ENCODE peak calls at places on chromosomes 4 and X, in four cellular contexts. M, H, D and P are unnamed samples.

GRCh38 chr4:151719045-151719743 is 41.6 kb downstream of the GATB start:
- DNase-seq in M (no peak), H (no peak), D (no peak), P (no peak)

GRCh38 chr4:151798678-151799416 is 38.0 kb upstream of the GATB start:
- DNase-seq in M (no peak), H (no peak), D (peak), P (no peak)

GRCh38 chr4:61995717-61996337 is 795.7 kb downstream of the ADGRL3 start:
- DNase-seq in H (no peak), M (no peak), D (peak), P (no peak)

GRCh38 chrX:118764122-118764521 is 36.7 kb downstream of the IL13RA1 start:
- DNase-seq in M (no peak), H (no peak), D (no peak), P (no peak)

GRCh38 chr4:20486433-20486832 is 213.8 kb upstream of the PACRGL start:
- DNase-seq in H (no peak), D (no peak), M (no peak), P (peak)

GRCh38 chrX:75547783-75548182 is 24.9 kb upstream of the ZDHHC15 start:
- DNase-seq in M (no peak), H (no peak), D (peak), P (no peak)

GRCh38 chr4:86358176-86358701 is 1.6 kb downstream of the MAPK10 start:
- DNase-seq in M (peak), H (no peak), D (peak), P (no peak)

GRCh38 chrX:84144991-84145390 is 43.0 kb downstream of the RPS6KA6 start:
- DNase-seq in D (no peak), H (no peak), M (no peak), P (no peak)

GRCh38 chr4:12319765-12320164 is 891.1 kb upstream of the HS3ST1 start:
- DNase-seq in H (no peak), D (peak), M (no peak), P (no peak)

GRCh38 chr4:98747659-98748091 is 89.3 kb upstream of the TSPAN5 start:
- DNase-seq in H (no peak), D (peak), M (no peak), P (no peak)

GRCh38 chr4:98746530-98746929 is 88.1 kb upstream of the TSPAN5 start:
- DNase-seq in M (peak), H (no peak), D (peak), P (no peak)

GRCh38 chr4:98744372-98745150 is 86.2 kb upstream of the TSPAN5 start:
- DNase-seq in M (no peak), H (no peak), D (no peak), P (no peak)

GRCh38 chr4:98746936-98747658 is 88.7 kb upstream of the TSPAN5 start:
- DNase-seq in D (peak), H (no peak), M (peak), P (no peak)

DNA sequence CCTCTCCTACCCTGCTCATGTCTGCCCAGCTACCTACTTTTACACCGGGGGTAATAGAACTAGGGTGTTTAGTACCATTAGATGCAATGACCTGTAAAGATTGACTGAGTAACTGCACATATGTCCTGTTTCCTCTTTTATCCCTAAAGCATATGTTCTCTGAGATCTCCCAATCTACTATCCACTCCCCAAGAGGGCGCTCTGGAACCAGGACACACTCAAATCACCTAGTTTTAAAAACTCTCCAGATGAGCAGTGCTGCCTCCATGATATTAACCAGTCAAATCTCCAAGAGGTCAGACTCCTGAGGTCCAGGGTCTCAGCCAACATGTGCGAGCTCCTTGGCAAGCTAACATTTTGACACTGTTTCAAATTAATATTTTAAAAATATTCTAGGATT is 87.0 kb upstream of the TSPAN5 start:
- DNase-seq in D (no peak), H (no peak), M (peak), P (no peak)
- TF ChIP-seq CTCF in D (peak), H (peak), M (peak), P (no peak)

GRCh38 chrX:17042046-17042445 is 95.6 kb downstream of the REPS2 start:
- DNase-seq in D (no peak), H (no peak), M (no peak), P (no peak)

GRCh38 chrX:17039826-17040225 is 93.4 kb downstream of the REPS2 start:
- DNase-seq in D (peak), M (peak), H (no peak), P (no peak)

GRCh38 chrX:17038277-17038676 is 91.8 kb downstream of the REPS2 start:
- DNase-seq in M (no peak), H (no peak), D (no peak), P (no peak)

GRCh38 chrX:17038681-17039161 is 92.3 kb downstream of the REPS2 start:
- DNase-seq in M (no peak), H (no peak), D (peak), P (no peak)

GRCh38 chrX:17040711-17041110 is 94.3 kb downstream of the REPS2 start:
- DNase-seq in M (no peak), H (no peak), D (no peak), P (no peak)
- H3K27ac ChIP-seq in M (no peak), H (no peak), D (no peak), P (no peak)

GRCh38 chrX:6292599-6292998 is 63.9 kb upstream of the NLGN4X start:
- DNase-seq in M (no peak), H (no peak), D (no peak), P (no peak)
- TF ChIP-seq CTCF in M (no peak), H (no peak), D (no peak), P (no peak)

GRCh38 chr4:7762376-7763040 is 177.2 kb downstream of the AFAP1 start:
- DNase-seq in D (no peak), H (no peak), M (no peak), P (no peak)

GRCh38 chr4:7760706-7761105 is 179.0 kb downstream of the AFAP1 start:
- DNase-seq in H (no peak), D (no peak), M (no peak), P (no peak)

GRCh38 chr4:7761312-7761711 is 178.3 kb downstream of the AFAP1 start:
- DNase-seq in M (no peak), H (no peak), D (no peak), P (no peak)

GRCh38 chr4:7763106-7763505 is 176.6 kb downstream of the AFAP1 start:
- DNase-seq in H (no peak), M (no peak), D (no peak), P (no peak)

DNA sequence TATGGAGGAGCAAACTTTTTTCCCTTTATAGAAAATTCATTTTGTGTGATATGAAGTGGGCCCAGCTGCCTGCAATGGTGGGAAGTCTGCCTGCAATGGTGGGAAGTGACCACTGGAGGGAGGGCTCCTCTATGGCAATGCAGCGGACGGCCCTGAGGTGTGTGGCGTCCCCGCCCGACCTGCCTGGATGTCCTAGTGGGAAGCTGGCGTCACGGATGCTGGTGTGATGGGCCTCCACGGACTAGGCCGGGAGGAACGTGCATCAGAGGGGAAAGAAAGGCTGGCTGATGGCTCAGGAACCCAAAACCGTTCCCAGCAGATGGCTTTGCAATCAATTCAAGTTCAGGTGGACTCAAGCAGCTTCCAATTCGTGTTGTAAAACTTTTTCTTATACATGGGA is 177.9 kb downstream of the AFAP1 start:
- DNase-seq in M (peak), H (peak), D (peak), P (peak)
- H3K27ac ChIP-seq in M (no peak), H (peak), D (no peak), P (peak)

GRCh38 chrX:107547621-107548020 is 80.7 kb upstream of the PRPS1 start:
- DNase-seq in D (no peak), M (no peak), H (no peak), P (no peak)

GRCh38 chrX:107541244-107541643 is 87.1 kb upstream of the PRPS1 start:
- DNase-seq in D (peak), M (peak), H (no peak), P (no peak)

GRCh38 chrX:107537815-107538214 is 88.4 kb downstream of the FRMPD3 start:
- DNase-seq in M (peak), D (peak), H (peak), P (peak)

GRCh38 chrX:107542500-107542899 is 85.8 kb upstream of the PRPS1 start:
- DNase-seq in D (peak), M (peak), H (no peak), P (peak)
- TF ChIP-seq CTCF in D (peak), M (peak), H (no peak), P (no peak)

DNA sequence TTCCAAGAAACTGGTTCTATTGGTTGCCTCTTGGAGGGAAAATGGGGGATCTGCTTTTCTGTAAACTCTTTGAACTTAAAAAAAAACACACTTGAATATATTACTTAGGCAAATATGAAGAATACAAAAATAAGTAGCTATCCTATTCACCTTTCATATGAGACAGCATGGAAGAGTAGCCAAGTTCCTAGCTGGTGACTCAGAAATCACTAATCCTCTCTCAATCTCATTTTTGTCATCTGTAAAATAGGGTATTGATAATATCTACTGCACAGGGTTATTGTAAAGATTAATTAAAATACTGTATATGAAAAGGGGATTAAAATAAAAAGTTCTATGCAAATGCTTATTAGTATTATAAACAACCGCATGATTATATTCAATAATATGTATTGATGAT is 12.7 kb downstream of the MGARP start:
- DNase-seq in D (no peak), H (no peak), M (no peak), P (no peak)
- H3K27ac ChIP-seq in D (no peak), H (peak), M (no peak), P (no peak)

DNA sequence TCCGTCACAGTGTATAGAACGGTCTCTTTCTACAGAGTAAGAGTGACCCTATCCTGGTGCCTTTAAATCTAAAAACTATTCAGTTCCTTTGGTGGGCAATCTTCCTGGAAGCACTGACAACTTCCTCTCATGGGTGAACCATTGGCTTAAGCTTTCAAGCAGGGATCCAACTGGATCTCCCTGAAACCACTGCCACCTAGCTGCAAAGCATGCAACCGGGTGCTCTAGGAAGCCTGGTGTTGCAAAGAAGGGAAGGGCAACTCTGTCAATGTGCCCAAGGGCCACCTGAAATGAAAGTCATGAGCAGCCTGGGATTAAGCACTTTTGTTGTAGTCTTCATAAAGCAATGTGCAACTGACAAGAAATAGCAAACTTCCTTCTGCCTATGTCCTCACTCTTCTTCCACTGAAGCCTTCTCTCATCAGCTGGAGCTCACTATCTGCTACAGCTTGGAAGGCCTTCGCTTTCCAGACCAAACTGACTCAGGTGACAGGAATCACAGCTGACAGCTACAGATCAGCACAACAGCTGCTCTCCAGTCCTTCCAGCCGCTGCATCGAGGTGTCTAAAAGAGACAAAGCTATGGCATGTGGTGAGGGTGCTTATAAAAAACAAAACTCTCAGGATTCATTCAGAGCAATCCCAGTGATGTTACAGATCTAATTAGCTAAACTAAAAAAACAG is 46.1 kb downstream of the SETD7 start:
- DNase-seq in D (no peak), H (no peak), M (no peak), P (peak)
- TF ChIP-seq CTCF in D (peak), H (peak), M (peak), P (peak)

GRCh38 chr4:76013540-76013939 is 6.2 kb upstream of the CXCL9 start:
- DNase-seq in M (no peak), D (no peak), H (no peak), P (no peak)

GRCh38 chr4:76011700-76012387 is 4.5 kb upstream of the CXCL9 start:
- DNase-seq in M (peak), D (peak), H (no peak), P (peak)

GRCh38 chr4:76011018-76011670 is 3.8 kb upstream of the CXCL9 start:
- DNase-seq in M (no peak), H (no peak), D (no peak), P (no peak)

GRCh38 chr4:76016383-76016782 is 6.9 kb downstream of the CXCL10 start:
- DNase-seq in H (no peak), D (no peak), M (no peak), P (no peak)

DNA sequence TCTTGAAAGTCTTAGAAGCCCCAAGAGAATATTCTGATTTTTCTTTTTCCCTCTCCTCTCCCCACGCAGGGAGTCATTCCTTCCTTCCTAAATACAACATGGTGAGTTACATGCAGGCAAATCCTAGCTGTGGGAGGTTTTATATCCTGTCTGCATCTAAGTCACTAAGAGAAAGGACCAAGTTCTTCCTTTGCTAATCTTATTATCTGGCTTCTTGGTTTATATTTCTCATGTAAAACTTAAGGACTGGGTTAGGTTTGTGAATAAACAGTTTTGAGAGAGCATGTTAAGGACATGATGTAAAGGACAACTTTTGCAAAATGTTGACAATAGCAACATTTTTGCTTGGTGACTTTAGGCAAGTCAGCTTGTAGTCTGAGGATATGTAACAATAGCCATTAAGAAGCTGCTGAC is 5.1 kb upstream of the CXCL9 start:
- DNase-seq in M (peak), H (no peak), D (peak), P (no peak)
- H3K27ac ChIP-seq in M (peak), H (no peak), D (peak), P (peak)

GRCh38 chrX:15127010-15127409 is 142.9 kb downstream of the ASB9 start:
- DNase-seq in H (no peak), M (no peak), D (no peak), P (no peak)
- TF ChIP-seq CTCF in H (no peak), M (no peak), D (no peak), P (no peak)

DNA sequence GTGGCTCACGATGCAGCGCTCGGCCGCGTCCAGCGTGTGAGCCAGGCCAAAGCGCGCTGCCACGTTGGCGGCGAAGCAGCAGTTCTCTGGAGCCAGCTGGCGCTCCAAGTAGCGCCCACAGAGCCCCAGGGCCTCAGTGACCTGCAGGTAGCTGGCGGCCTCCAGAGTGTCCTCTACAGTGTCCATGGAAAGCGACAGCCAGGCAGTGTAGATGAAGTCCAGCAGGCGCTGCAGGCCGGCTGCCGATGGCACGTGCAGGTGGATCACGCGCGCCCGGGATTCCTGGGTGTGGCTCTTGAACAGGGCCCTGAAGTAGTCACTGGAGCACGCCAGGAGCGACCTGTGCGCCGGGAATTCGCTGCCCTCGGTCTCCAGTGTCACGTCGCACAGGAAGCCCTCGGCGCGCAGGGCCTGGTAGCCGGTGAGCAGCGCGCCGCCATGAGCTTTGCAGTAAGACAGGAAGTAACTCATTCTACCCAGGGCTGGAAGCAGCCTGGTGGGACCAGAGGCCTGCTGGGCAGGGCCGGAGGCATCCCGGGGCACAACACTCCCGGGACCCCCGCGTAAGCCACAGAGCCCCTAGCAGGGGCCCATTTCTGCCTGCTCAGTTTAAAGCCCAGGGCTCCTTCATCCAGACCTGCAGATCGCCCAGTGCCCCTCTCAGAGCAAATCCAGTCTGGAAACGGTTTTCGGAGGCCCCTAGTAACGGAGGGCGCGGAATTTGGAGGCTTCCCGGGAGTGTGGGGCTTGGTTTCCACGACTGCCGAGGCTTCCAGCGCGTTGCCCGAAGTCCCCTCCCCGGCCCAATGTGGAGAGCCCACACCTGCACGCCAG is 595 bp downstream of the KLHL34 start:
- DNase-seq in H (no peak), M (no peak), D (no peak), P (no peak)
- H3K27ac ChIP-seq in H (no peak), M (no peak), D (no peak), P (no peak)